ENCODE peak calls at places on chromosome 18, in eight cellular contexts. K, P, Z, A, I, B, L and F are unnamed samples.

GRCh38 chr18:6885992-6886823 is 156.7 kb downstream of the ARHGAP28 start:
- DNase-seq in K (peak; percentile 50), P (no peak), Z (no peak), A (peak; percentile 21), I (peak; percentile 43), B (peak; percentile 25), L (no peak), F (peak; percentile 38)

GRCh38 chr18:27956001-27956400 is 220.9 kb downstream of the CDH2 start:
- DNase-seq in K (no peak), P (no peak), Z (no peak), A (no peak), I (no peak), B (no peak), L (no peak), F (no peak)

GRCh38 chr18:41873730-41874129 is 81.3 kb upstream of the PIK3C3 start:
- DNase-seq in K (no peak), P (no peak), Z (no peak), A (no peak), I (peak; percentile 8), B (no peak), L (no peak), F (no peak)

GRCh38 chr18:61664413-61665084 is 228.3 kb downstream of the RNF152 start:
- DNase-seq in K (no peak), P (no peak), Z (no peak), A (no peak), I (no peak), B (no peak), L (no peak), F (no peak)

GRCh38 chr18:12060182-12060870 is 33.3 kb upstream of the ANKRD62 start:
- DNase-seq in K (no peak), P (no peak), Z (no peak), A (no peak), I (no peak), B (no peak), L (no peak), F (no peak)

GRCh38 chr18:48124857-48125626 is 194.6 kb upstream of the SMAD2 start:
- DNase-seq in K (no peak), P (no peak), Z (no peak), A (peak; percentile 85), I (no peak), B (no peak), L (no peak), F (no peak)

GRCh38 chr18:2316686-2317308 is 254.5 kb downstream of the METTL4 start:
- DNase-seq in K (peak; percentile 46), P (no peak), Z (no peak), A (no peak), I (no peak), B (no peak), L (no peak), F (no peak)

GRCh38 chr18:2847341-2848144 is 737 bp downstream of the EMILIN2 start:
- DNase-seq in K (no peak), P (peak; percentile 4), Z (no peak), A (peak; percentile 22), I (no peak), B (no peak), L (no peak), F (no peak)